ENCODE peak calls at places on chromosomes 16 and 17, in seven cellular contexts. One of them, this sample, is unnamed.

GRCh38 chr16:87463722-87464690 is 28.8 kb downstream of the ZCCHC14 start:
- DNase-seq in upper lobe of left lung: no peak
- DNase-seq in fibroblast of lung: peak
- DNase-seq in cardiac muscle cell: no peak
- DNase-seq in aorta: no peak
- DNase-seq in adrenal gland: peak
- DNase-seq in Karpas-422: no peak
- DNase-seq in this sample: peak

GRCh38 chr17:81870155-81870977 is 771 bp downstream of the ARHGDIA start:
- DNase-seq in upper lobe of left lung: peak
- DNase-seq in fibroblast of lung: peak
- DNase-seq in cardiac muscle cell: peak
- DNase-seq in aorta: peak
- DNase-seq in adrenal gland: peak
- DNase-seq in Karpas-422: peak
- DNase-seq in this sample: peak

GRCh38 chr17:10616502-10617119 is 40.5 kb downstream of the MYH3 start:
- DNase-seq in upper lobe of left lung: no peak
- DNase-seq in fibroblast of lung: peak
- DNase-seq in cardiac muscle cell: peak
- DNase-seq in aorta: peak
- DNase-seq in adrenal gland: peak
- DNase-seq in Karpas-422: peak
- DNase-seq in this sample: peak

GRCh38 chr17:76826290-76827138 is 41.7 kb upstream of the MGAT5B start:
- DNase-seq in upper lobe of left lung: peak
- DNase-seq in fibroblast of lung: no peak
- DNase-seq in cardiac muscle cell: peak
- DNase-seq in aorta: no peak
- DNase-seq in adrenal gland: no peak
- DNase-seq in Karpas-422: no peak
- DNase-seq in this sample: no peak

GRCh38 chr16:66008136-66008535 is 358.4 kb upstream of the CDH5 start:
- DNase-seq in upper lobe of left lung: no peak
- DNase-seq in fibroblast of lung: no peak
- DNase-seq in cardiac muscle cell: no peak
- DNase-seq in aorta: no peak
- DNase-seq in adrenal gland: no peak
- DNase-seq in Karpas-422: no peak
- DNase-seq in this sample: no peak

GRCh38 chr16:85943702-85944101 is 44.7 kb downstream of the IRF8 start:
- DNase-seq in upper lobe of left lung: no peak
- DNase-seq in fibroblast of lung: no peak
- DNase-seq in cardiac muscle cell: no peak
- DNase-seq in aorta: no peak
- DNase-seq in adrenal gland: no peak
- DNase-seq in Karpas-422: no peak
- DNase-seq in this sample: no peak

GRCh38 chr17:37842401-37842800 is 81.8 kb upstream of the TBC1D3K start:
- DNase-seq in upper lobe of left lung: no peak
- DNase-seq in fibroblast of lung: no peak
- DNase-seq in cardiac muscle cell: no peak
- DNase-seq in aorta: no peak
- DNase-seq in adrenal gland: no peak
- DNase-seq in Karpas-422: no peak
- DNase-seq in this sample: no peak

GRCh38 chr17:8060274-8060673 is 21.4 kb downstream of the ALOX15B start:
- DNase-seq in upper lobe of left lung: no peak
- DNase-seq in fibroblast of lung: peak
- DNase-seq in cardiac muscle cell: peak
- DNase-seq in aorta: peak
- DNase-seq in adrenal gland: peak
- DNase-seq in Karpas-422: peak
- DNase-seq in this sample: peak

GRCh38 chr17:9022553-9023388 is 1.5 kb downstream of the NTN1 start:
- DNase-seq in upper lobe of left lung: peak
- DNase-seq in fibroblast of lung: peak
- DNase-seq in cardiac muscle cell: peak
- DNase-seq in aorta: peak
- DNase-seq in adrenal gland: no peak
- DNase-seq in Karpas-422: no peak
- DNase-seq in this sample: no peak

GRCh38 chr16:7013990-7014389 is 318.7 kb upstream of the RBFOX1 start:
- DNase-seq in upper lobe of left lung: no peak
- DNase-seq in fibroblast of lung: no peak
- DNase-seq in cardiac muscle cell: peak
- DNase-seq in aorta: no peak
- DNase-seq in adrenal gland: no peak
- DNase-seq in Karpas-422: peak
- DNase-seq in this sample: no peak

GRCh38 chr16:27025581-27025980 is 41.1 kb upstream of the C16orf82 start:
- DNase-seq in upper lobe of left lung: no peak
- DNase-seq in fibroblast of lung: no peak
- DNase-seq in cardiac muscle cell: no peak
- DNase-seq in aorta: no peak
- DNase-seq in adrenal gland: no peak
- DNase-seq in Karpas-422: no peak
- DNase-seq in this sample: no peak

GRCh38 chr17:40469805-40470675 is 26.8 kb downstream of the IGFBP4 start:
- DNase-seq in upper lobe of left lung: no peak
- DNase-seq in fibroblast of lung: no peak
- DNase-seq in cardiac muscle cell: no peak
- DNase-seq in aorta: no peak
- DNase-seq in adrenal gland: no peak
- DNase-seq in Karpas-422: no peak
- DNase-seq in this sample: no peak

GRCh38 chr17:73643012-73643845 is 1.0 kb downstream of the SDK2 start:
- DNase-seq in upper lobe of left lung: peak
- DNase-seq in fibroblast of lung: peak
- DNase-seq in cardiac muscle cell: peak
- DNase-seq in aorta: peak
- DNase-seq in adrenal gland: no peak
- DNase-seq in Karpas-422: no peak
- DNase-seq in this sample: no peak

GRCh38 chr17:50053654-50053960 is 2.3 kb upstream of the ITGA3 start:
- DNase-seq in upper lobe of left lung: no peak
- DNase-seq in fibroblast of lung: no peak
- DNase-seq in cardiac muscle cell: no peak
- DNase-seq in aorta: no peak
- DNase-seq in adrenal gland: no peak
- DNase-seq in Karpas-422: no peak
- DNase-seq in this sample: no peak

GRCh38 chr17:1920948-1921351 is 91.1 kb downstream of the RPA1 start:
- DNase-seq in upper lobe of left lung: no peak
- DNase-seq in fibroblast of lung: peak
- DNase-seq in cardiac muscle cell: no peak
- DNase-seq in aorta: no peak
- DNase-seq in adrenal gland: no peak
- DNase-seq in Karpas-422: no peak
- DNase-seq in this sample: no peak

GRCh38 chr16:74626741-74627416 is 20.0 kb upstream of the GLG1 start:
- DNase-seq in upper lobe of left lung: no peak
- DNase-seq in fibroblast of lung: peak
- DNase-seq in cardiac muscle cell: no peak
- DNase-seq in aorta: no peak
- DNase-seq in adrenal gland: no peak
- DNase-seq in Karpas-422: no peak
- DNase-seq in this sample: no peak

GRCh38 chr17:68955181-68955841 is at the start of gene ABCA8:
- DNase-seq in upper lobe of left lung: no peak
- DNase-seq in fibroblast of lung: peak
- DNase-seq in cardiac muscle cell: peak
- DNase-seq in aorta: no peak
- DNase-seq in adrenal gland: peak
- DNase-seq in Karpas-422: no peak
- DNase-seq in this sample: no peak

GRCh38 chr17:45907720-45908395 is 13.5 kb downstream of the MAPT start:
- DNase-seq in upper lobe of left lung: no peak
- DNase-seq in fibroblast of lung: no peak
- DNase-seq in cardiac muscle cell: no peak
- DNase-seq in aorta: no peak
- DNase-seq in adrenal gland: no peak
- DNase-seq in Karpas-422: no peak
- DNase-seq in this sample: no peak

GRCh38 chr16:15677447-15677846 is 27.4 kb downstream of the NDE1 start:
- DNase-seq in upper lobe of left lung: no peak
- DNase-seq in fibroblast of lung: no peak
- DNase-seq in cardiac muscle cell: no peak
- DNase-seq in aorta: no peak
- DNase-seq in adrenal gland: no peak
- DNase-seq in Karpas-422: no peak
- DNase-seq in this sample: no peak

GRCh38 chr17:28334666-28335200 is 539 bp downstream of the IFT20 start:
- DNase-seq in upper lobe of left lung: no peak
- DNase-seq in fibroblast of lung: no peak
- DNase-seq in cardiac muscle cell: no peak
- DNase-seq in aorta: no peak
- DNase-seq in adrenal gland: peak
- DNase-seq in Karpas-422: peak
- DNase-seq in this sample: no peak

GRCh38 chr17:673200-673681 is 41.4 kb downstream of the VPS53 start:
- DNase-seq in upper lobe of left lung: peak
- DNase-seq in fibroblast of lung: peak
- DNase-seq in cardiac muscle cell: peak
- DNase-seq in aorta: no peak
- DNase-seq in adrenal gland: no peak
- DNase-seq in Karpas-422: no peak
- DNase-seq in this sample: no peak

GRCh38 chr17:42520540-42520951 is 15.5 kb upstream of the NAGLU start:
- DNase-seq in upper lobe of left lung: no peak
- DNase-seq in fibroblast of lung: no peak
- DNase-seq in cardiac muscle cell: no peak
- DNase-seq in aorta: peak
- DNase-seq in adrenal gland: peak
- DNase-seq in Karpas-422: peak
- DNase-seq in this sample: no peak

GRCh38 chr17:42519546-42520444 is 16.2 kb upstream of the NAGLU start:
- DNase-seq in upper lobe of left lung: peak
- DNase-seq in fibroblast of lung: peak
- DNase-seq in cardiac muscle cell: peak
- DNase-seq in aorta: peak
- DNase-seq in adrenal gland: peak
- DNase-seq in Karpas-422: no peak
- DNase-seq in this sample: no peak

GRCh38 chr17:42521666-42522262 is 14.3 kb upstream of the NAGLU start:
- DNase-seq in upper lobe of left lung: no peak
- DNase-seq in fibroblast of lung: no peak
- DNase-seq in cardiac muscle cell: no peak
- DNase-seq in aorta: peak
- DNase-seq in adrenal gland: peak
- DNase-seq in Karpas-422: no peak
- DNase-seq in this sample: no peak

GRCh38 chr17:42522263-42522790 is 13.7 kb upstream of the NAGLU start:
- DNase-seq in upper lobe of left lung: peak
- DNase-seq in fibroblast of lung: no peak
- DNase-seq in cardiac muscle cell: no peak
- DNase-seq in aorta: peak
- DNase-seq in adrenal gland: peak
- DNase-seq in Karpas-422: no peak
- DNase-seq in this sample: no peak

DNA sequence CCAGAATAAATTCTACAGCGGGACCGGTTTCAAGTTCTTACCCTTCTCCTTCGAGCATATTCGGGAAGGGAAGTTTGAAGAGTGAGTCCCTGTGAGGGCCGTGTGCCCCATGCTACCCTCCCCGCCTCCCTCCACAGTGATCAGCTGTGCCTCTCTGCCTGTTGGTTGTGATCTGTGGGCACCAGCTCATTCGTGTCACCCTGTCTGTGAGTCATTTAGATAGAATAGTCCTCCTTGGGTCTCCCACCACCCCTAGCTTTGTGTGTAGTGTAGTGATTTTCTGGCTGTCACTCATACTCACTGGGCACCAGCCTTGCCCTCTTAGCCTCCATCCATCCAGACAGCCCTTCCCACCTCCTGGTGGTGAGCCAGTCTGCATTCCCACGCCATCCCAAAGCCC is 15.0 kb upstream of the NAGLU start:
- DNase-seq in upper lobe of left lung: no peak
- DNase-seq in fibroblast of lung: peak
- DNase-seq in cardiac muscle cell: no peak
- DNase-seq in aorta: peak
- DNase-seq in adrenal gland: peak
- DNase-seq in Karpas-422: no peak
- DNase-seq in this sample: no peak
- H3K27ac ChIP-seq in upper lobe of left lung: peak
- H3K27ac ChIP-seq in fibroblast of lung: peak
- H3K27ac ChIP-seq in cardiac muscle cell: peak
- H3K27ac ChIP-seq in aorta: peak
- H3K27ac ChIP-seq in adrenal gland: peak
- H3K27ac ChIP-seq in Karpas-422: no peak
- H3K27ac ChIP-seq in this sample: no peak

DNA sequence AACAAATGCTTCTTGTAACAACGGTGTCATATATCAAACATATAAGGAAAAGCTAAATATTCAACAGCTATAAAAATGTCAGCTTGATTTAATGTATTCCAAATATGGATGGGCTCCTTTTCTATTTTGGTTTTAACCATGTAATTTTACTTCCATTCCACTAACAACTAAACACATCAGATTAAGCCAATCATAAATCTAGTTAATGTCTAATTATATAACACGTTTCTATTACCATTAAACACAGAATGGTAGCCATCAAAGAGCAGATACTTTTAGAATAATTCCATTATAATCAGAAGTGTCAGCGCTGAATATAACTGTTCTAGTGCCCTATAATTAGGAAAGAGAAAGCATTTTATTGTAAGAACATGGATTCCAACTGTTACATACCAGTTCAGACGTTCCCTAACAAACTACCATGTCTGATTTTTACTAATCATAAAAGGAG is 10.0 kb downstream of the CMC2 start:
- DNase-seq in upper lobe of left lung: no peak
- DNase-seq in fibroblast of lung: no peak
- DNase-seq in cardiac muscle cell: no peak
- DNase-seq in aorta: no peak
- DNase-seq in adrenal gland: no peak
- DNase-seq in Karpas-422: no peak
- DNase-seq in this sample: no peak
- H3K4me3 ChIP-seq in upper lobe of left lung: no peak
- H3K4me3 ChIP-seq in fibroblast of lung: peak
- H3K4me3 ChIP-seq in cardiac muscle cell: no peak
- H3K4me3 ChIP-seq in aorta: no peak
- H3K4me3 ChIP-seq in adrenal gland: no peak
- H3K4me3 ChIP-seq in Karpas-422: no peak
- H3K4me3 ChIP-seq in this sample: peak

GRCh38 chr16:3645504-3646347 is 8.8 kb upstream of the DNASE1 start:
- DNase-seq in upper lobe of left lung: no peak
- DNase-seq in fibroblast of lung: peak
- DNase-seq in cardiac muscle cell: peak
- DNase-seq in aorta: peak
- DNase-seq in adrenal gland: peak
- DNase-seq in Karpas-422: no peak
- DNase-seq in this sample: no peak
- H3K27ac ChIP-seq in upper lobe of left lung: no peak
- H3K27ac ChIP-seq in fibroblast of lung: no peak
- H3K27ac ChIP-seq in cardiac muscle cell: peak
- H3K27ac ChIP-seq in aorta: no peak
- H3K27ac ChIP-seq in adrenal gland: no peak
- H3K27ac ChIP-seq in Karpas-422: no peak
- H3K27ac ChIP-seq in this sample: no peak

DNA sequence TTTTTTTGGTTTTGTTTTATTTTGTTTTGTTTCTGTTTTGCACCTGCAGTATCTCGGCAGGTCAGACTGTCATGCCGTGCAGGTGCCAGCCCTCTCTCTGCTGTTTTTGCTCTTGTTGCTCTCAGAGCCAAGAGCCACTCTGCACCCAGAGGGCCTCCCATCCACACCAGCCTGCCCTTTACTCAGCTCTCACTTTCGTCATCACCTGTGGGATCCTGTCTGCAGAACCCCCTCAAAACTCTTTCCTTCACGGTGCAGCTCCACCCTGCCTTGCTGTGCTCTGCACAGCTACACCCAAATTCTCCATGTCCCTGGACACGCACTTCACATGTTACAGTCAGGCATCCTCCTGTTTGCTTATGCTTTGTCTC is 2.6 kb downstream of the AOC3 start:
- DNase-seq in upper lobe of left lung: no peak
- DNase-seq in fibroblast of lung: no peak
- DNase-seq in cardiac muscle cell: no peak
- DNase-seq in aorta: no peak
- DNase-seq in adrenal gland: no peak
- DNase-seq in Karpas-422: no peak
- DNase-seq in this sample: no peak
- H3K4me3 ChIP-seq in upper lobe of left lung: peak
- H3K4me3 ChIP-seq in fibroblast of lung: no peak
- H3K4me3 ChIP-seq in cardiac muscle cell: no peak
- H3K4me3 ChIP-seq in aorta: peak
- H3K4me3 ChIP-seq in adrenal gland: peak
- H3K4me3 ChIP-seq in Karpas-422: no peak
- H3K4me3 ChIP-seq in this sample: no peak

This sample was measured in CD8-positive, alpha-beta memory T cell.